ENCODE peak calls at places on chromosomes 3 and 15, in nine cellular contexts. One of them, this sample, is unnamed.

GRCh38 chr3:74844428-74844827 is 230.0 kb upstream of the CNTN3 start:
- DNase-seq in EL: no peak
- DNase-seq in colonic mucosa: no peak
- DNase-seq in LoVo: no peak
- DNase-seq in head of caudate nucleus: no peak
- DNase-seq in NCI-H345: no peak
- DNase-seq in stimulated activated CD8-positive, alpha-beta memory T cell treated with anti-CD3 and anti-CD28 coated beads, Interleukin-15, amount 100 ng/mL, for 1 hour: no peak
- DNase-seq in BE2C: no peak
- DNase-seq in hypothalamus: no peak
- DNase-seq in this sample: no peak

GRCh38 chr3:167653750-167654149 is at the start of gene WDR49:
- DNase-seq in head of caudate nucleus: no peak
- DNase-seq in stimulated activated CD8-positive, alpha-beta memory T cell treated with anti-CD3 and anti-CD28 coated beads, Interleukin-15, amount 100 ng/mL, for 1 hour: no peak
- DNase-seq in EL: no peak
- DNase-seq in NCI-H345: peak; percentile 46
- DNase-seq in colonic mucosa: no peak
- DNase-seq in LoVo: no peak
- DNase-seq in hypothalamus: no peak
- DNase-seq in BE2C: no peak
- DNase-seq in this sample: no peak

GRCh38 chr15:58462547-58462946 is 30.8 kb downstream of the LIPC start:
- DNase-seq in head of caudate nucleus: peak; percentile 28
- DNase-seq in colonic mucosa: peak; percentile 81
- DNase-seq in stimulated activated CD8-positive, alpha-beta memory T cell treated with anti-CD3 and anti-CD28 coated beads, Interleukin-15, amount 100 ng/mL, for 1 hour: no peak
- DNase-seq in EL: no peak
- DNase-seq in hypothalamus: no peak
- DNase-seq in LoVo: peak; percentile 75
- DNase-seq in BE2C: no peak
- DNase-seq in NCI-H345: no peak
- DNase-seq in this sample: no peak

GRCh38 chr3:81581966-81582599 is 179.4 kb downstream of the GBE1 start:
- DNase-seq in stimulated activated CD8-positive, alpha-beta memory T cell treated with anti-CD3 and anti-CD28 coated beads, Interleukin-15, amount 100 ng/mL, for 1 hour: no peak
- DNase-seq in head of caudate nucleus: peak; percentile 17
- DNase-seq in hypothalamus: no peak
- DNase-seq in BE2C: peak; percentile 55
- DNase-seq in EL: peak; percentile 42
- DNase-seq in colonic mucosa: peak; percentile 31
- DNase-seq in NCI-H345: peak; percentile 12
- DNase-seq in LoVo: peak; percentile 50
- DNase-seq in this sample: peak; percentile 20

GRCh38 chr3:168803536-168803935 is 707.8 kb upstream of the GOLIM4 start:
- DNase-seq in EL: peak; percentile 59
- DNase-seq in head of caudate nucleus: no peak
- DNase-seq in NCI-H345: no peak
- DNase-seq in hypothalamus: no peak
- DNase-seq in BE2C: no peak
- DNase-seq in colonic mucosa: no peak
- DNase-seq in stimulated activated CD8-positive, alpha-beta memory T cell treated with anti-CD3 and anti-CD28 coated beads, Interleukin-15, amount 100 ng/mL, for 1 hour: no peak
- DNase-seq in LoVo: no peak
- DNase-seq in this sample: no peak

GRCh38 chr3:105715372-105715771 is 153.4 kb downstream of the CBLB start:
- DNase-seq in EL: peak; percentile 46
- DNase-seq in head of caudate nucleus: no peak
- DNase-seq in BE2C: no peak
- DNase-seq in NCI-H345: no peak
- DNase-seq in hypothalamus: no peak
- DNase-seq in LoVo: no peak
- DNase-seq in stimulated activated CD8-positive, alpha-beta memory T cell treated with anti-CD3 and anti-CD28 coated beads, Interleukin-15, amount 100 ng/mL, for 1 hour: no peak
- DNase-seq in colonic mucosa: no peak
- DNase-seq in this sample: no peak

GRCh38 chr3:186775999-186776398 is 7.4 kb upstream of the EIF4A2 start:
- DNase-seq in hypothalamus: no peak
- DNase-seq in EL: no peak
- DNase-seq in colonic mucosa: no peak
- DNase-seq in LoVo: no peak
- DNase-seq in stimulated activated CD8-positive, alpha-beta memory T cell treated with anti-CD3 and anti-CD28 coated beads, Interleukin-15, amount 100 ng/mL, for 1 hour: no peak
- DNase-seq in head of caudate nucleus: no peak
- DNase-seq in NCI-H345: no peak
- DNase-seq in BE2C: peak; percentile 14
- DNase-seq in this sample: peak; percentile 29

GRCh38 chr3:23219552-23219951 is 16.4 kb downstream of the UBE2E2 start:
- DNase-seq in EL: no peak
- DNase-seq in stimulated activated CD8-positive, alpha-beta memory T cell treated with anti-CD3 and anti-CD28 coated beads, Interleukin-15, amount 100 ng/mL, for 1 hour: no peak
- DNase-seq in colonic mucosa: no peak
- DNase-seq in LoVo: no peak
- DNase-seq in BE2C: no peak
- DNase-seq in hypothalamus: no peak
- DNase-seq in NCI-H345: no peak
- DNase-seq in head of caudate nucleus: no peak
- DNase-seq in this sample: no peak

GRCh38 chr3:129672412-129672811 is 65.9 kb upstream of the PLXND1 start:
- DNase-seq in head of caudate nucleus: no peak
- DNase-seq in BE2C: no peak
- DNase-seq in colonic mucosa: no peak
- DNase-seq in EL: no peak
- DNase-seq in NCI-H345: no peak
- DNase-seq in hypothalamus: no peak
- DNase-seq in LoVo: no peak
- DNase-seq in stimulated activated CD8-positive, alpha-beta memory T cell treated with anti-CD3 and anti-CD28 coated beads, Interleukin-15, amount 100 ng/mL, for 1 hour: no peak
- DNase-seq in this sample: no peak

GRCh38 chr3:196868297-196868661 is 559 bp downstream of the SENP5 start:
- DNase-seq in BE2C: peak; percentile 45
- DNase-seq in stimulated activated CD8-positive, alpha-beta memory T cell treated with anti-CD3 and anti-CD28 coated beads, Interleukin-15, amount 100 ng/mL, for 1 hour: no peak
- DNase-seq in EL: peak; percentile 45
- DNase-seq in head of caudate nucleus: no peak
- DNase-seq in LoVo: peak; percentile 4
- DNase-seq in NCI-H345: peak; percentile 45
- DNase-seq in colonic mucosa: peak; percentile 28
- DNase-seq in hypothalamus: no peak
- DNase-seq in this sample: peak; percentile 20

GRCh38 chr3:46711305-46711704 is 6.4 kb downstream of the PRSS50 start:
- DNase-seq in stimulated activated CD8-positive, alpha-beta memory T cell treated with anti-CD3 and anti-CD28 coated beads, Interleukin-15, amount 100 ng/mL, for 1 hour: no peak
- DNase-seq in EL: no peak
- DNase-seq in LoVo: no peak
- DNase-seq in NCI-H345: no peak
- DNase-seq in colonic mucosa: no peak
- DNase-seq in head of caudate nucleus: no peak
- DNase-seq in hypothalamus: no peak
- DNase-seq in BE2C: no peak
- DNase-seq in this sample: peak; percentile 18

GRCh38 chr3:66115858-66116654 is 77.3 kb upstream of the MAGI1 start:
- DNase-seq in NCI-H345: no peak
- DNase-seq in colonic mucosa: no peak
- DNase-seq in LoVo: peak; percentile 39
- DNase-seq in BE2C: no peak
- DNase-seq in hypothalamus: no peak
- DNase-seq in EL: peak; percentile 96
- DNase-seq in head of caudate nucleus: no peak
- DNase-seq in stimulated activated CD8-positive, alpha-beta memory T cell treated with anti-CD3 and anti-CD28 coated beads, Interleukin-15, amount 100 ng/mL, for 1 hour: no peak
- DNase-seq in this sample: peak; percentile 81

GRCh38 chr15:100189849-100190248 is 151.9 kb downstream of the ADAMTS17 start:
- DNase-seq in colonic mucosa: no peak
- DNase-seq in LoVo: no peak
- DNase-seq in stimulated activated CD8-positive, alpha-beta memory T cell treated with anti-CD3 and anti-CD28 coated beads, Interleukin-15, amount 100 ng/mL, for 1 hour: no peak
- DNase-seq in hypothalamus: no peak
- DNase-seq in BE2C: peak; percentile 31
- DNase-seq in head of caudate nucleus: no peak
- DNase-seq in EL: no peak
- DNase-seq in NCI-H345: no peak
- DNase-seq in this sample: no peak

GRCh38 chr15:96273317-96274086 is 57.0 kb upstream of the NR2F2 start:
- DNase-seq in stimulated activated CD8-positive, alpha-beta memory T cell treated with anti-CD3 and anti-CD28 coated beads, Interleukin-15, amount 100 ng/mL, for 1 hour: no peak
- DNase-seq in colonic mucosa: no peak
- DNase-seq in head of caudate nucleus: no peak
- DNase-seq in NCI-H345: no peak
- DNase-seq in EL: peak; percentile 100
- DNase-seq in BE2C: peak; percentile 27
- DNase-seq in hypothalamus: no peak
- DNase-seq in LoVo: peak; percentile 80
- DNase-seq in this sample: no peak

GRCh38 chr15:81740402-81740801 is 305.4 kb downstream of the MEX3B start:
- DNase-seq in colonic mucosa: no peak
- DNase-seq in BE2C: no peak
- DNase-seq in LoVo: no peak
- DNase-seq in stimulated activated CD8-positive, alpha-beta memory T cell treated with anti-CD3 and anti-CD28 coated beads, Interleukin-15, amount 100 ng/mL, for 1 hour: no peak
- DNase-seq in head of caudate nucleus: no peak
- DNase-seq in NCI-H345: no peak
- DNase-seq in hypothalamus: no peak
- DNase-seq in EL: no peak
- DNase-seq in this sample: no peak

GRCh38 chr3:882526-882925 is 210.3 kb upstream of the CNTN6 start:
- DNase-seq in LoVo: no peak
- DNase-seq in hypothalamus: no peak
- DNase-seq in EL: no peak
- DNase-seq in stimulated activated CD8-positive, alpha-beta memory T cell treated with anti-CD3 and anti-CD28 coated beads, Interleukin-15, amount 100 ng/mL, for 1 hour: no peak
- DNase-seq in BE2C: no peak
- DNase-seq in NCI-H345: no peak
- DNase-seq in head of caudate nucleus: no peak
- DNase-seq in colonic mucosa: no peak
- DNase-seq in this sample: no peak

GRCh38 chr15:99438691-99439523 is 126.9 kb upstream of the MEF2A start:
- DNase-seq in stimulated activated CD8-positive, alpha-beta memory T cell treated with anti-CD3 and anti-CD28 coated beads, Interleukin-15, amount 100 ng/mL, for 1 hour: no peak
- DNase-seq in LoVo: no peak
- DNase-seq in head of caudate nucleus: peak; percentile 9
- DNase-seq in colonic mucosa: no peak
- DNase-seq in hypothalamus: no peak
- DNase-seq in BE2C: peak; percentile 3
- DNase-seq in EL: no peak
- DNase-seq in NCI-H345: no peak
- DNase-seq in this sample: no peak

GRCh38 chr15:90552162-90552928 is 22.6 kb downstream of the CRTC3 start:
- DNase-seq in BE2C: no peak
- DNase-seq in stimulated activated CD8-positive, alpha-beta memory T cell treated with anti-CD3 and anti-CD28 coated beads, Interleukin-15, amount 100 ng/mL, for 1 hour: no peak
- DNase-seq in NCI-H345: no peak
- DNase-seq in LoVo: no peak
- DNase-seq in EL: peak; percentile 96
- DNase-seq in colonic mucosa: no peak
- DNase-seq in head of caudate nucleus: no peak
- DNase-seq in hypothalamus: no peak
- DNase-seq in this sample: no peak

GRCh38 chr3:183503738-183504137 is 51.8 kb downstream of the KLHL6 start:
- DNase-seq in hypothalamus: no peak
- DNase-seq in head of caudate nucleus: no peak
- DNase-seq in colonic mucosa: no peak
- DNase-seq in NCI-H345: no peak
- DNase-seq in EL: no peak
- DNase-seq in LoVo: no peak
- DNase-seq in stimulated activated CD8-positive, alpha-beta memory T cell treated with anti-CD3 and anti-CD28 coated beads, Interleukin-15, amount 100 ng/mL, for 1 hour: no peak
- DNase-seq in BE2C: peak; percentile 31
- DNase-seq in this sample: no peak

GRCh38 chr3:170307998-170308398 is 49.5 kb upstream of the SKIL start:
- DNase-seq in BE2C: no peak
- DNase-seq in hypothalamus: no peak
- DNase-seq in NCI-H345: no peak
- DNase-seq in colonic mucosa: no peak
- DNase-seq in head of caudate nucleus: no peak
- DNase-seq in stimulated activated CD8-positive, alpha-beta memory T cell treated with anti-CD3 and anti-CD28 coated beads, Interleukin-15, amount 100 ng/mL, for 1 hour: no peak
- DNase-seq in LoVo: peak; percentile 48
- DNase-seq in EL: peak; percentile 8
- DNase-seq in this sample: peak; percentile 24

GRCh38 chr3:145307272-145307671 is 853.7 kb downstream of the PLOD2 start:
- DNase-seq in stimulated activated CD8-positive, alpha-beta memory T cell treated with anti-CD3 and anti-CD28 coated beads, Interleukin-15, amount 100 ng/mL, for 1 hour: no peak
- DNase-seq in NCI-H345: no peak
- DNase-seq in head of caudate nucleus: no peak
- DNase-seq in BE2C: no peak
- DNase-seq in hypothalamus: no peak
- DNase-seq in EL: no peak
- DNase-seq in LoVo: no peak
- DNase-seq in colonic mucosa: no peak
- DNase-seq in this sample: no peak

GRCh38 chr3:150114873-150115570 is 144.3 kb upstream of the PFN2 start:
- DNase-seq in NCI-H345: no peak
- DNase-seq in colonic mucosa: no peak
- DNase-seq in hypothalamus: no peak
- DNase-seq in head of caudate nucleus: no peak
- DNase-seq in EL: peak; percentile 61
- DNase-seq in stimulated activated CD8-positive, alpha-beta memory T cell treated with anti-CD3 and anti-CD28 coated beads, Interleukin-15, amount 100 ng/mL, for 1 hour: no peak
- DNase-seq in BE2C: no peak
- DNase-seq in LoVo: no peak
- DNase-seq in this sample: no peak